ENCODE peak calls at places on chromosomes 12 and 14, in six cellular contexts. One of them, this sample, is unnamed.

GRCh38 chr12:60415361-60415760 is 819.5 kb downstream of the SLC16A7 start:
- DNase-seq in brain microvascular endothelial cell: peak
- DNase-seq in effector memory CD4-positive, alpha-beta T cell: no peak
- DNase-seq in GM06990: no peak
- DNase-seq in left kidney: no peak
- DNase-seq in amniotic stem cell: no peak
- DNase-seq in this sample: no peak

GRCh38 chr12:3753549-3754284 is 808 bp upstream of the CRACR2A start:
- DNase-seq in brain microvascular endothelial cell: no peak
- DNase-seq in amniotic stem cell: no peak
- DNase-seq in effector memory CD4-positive, alpha-beta T cell: no peak
- DNase-seq in left kidney: peak
- DNase-seq in GM06990: no peak
- DNase-seq in this sample: no peak

GRCh38 chr12:39606712-39607423 is 12.7 kb downstream of the ABCD2 start:
- DNase-seq in effector memory CD4-positive, alpha-beta T cell: no peak
- DNase-seq in brain microvascular endothelial cell: no peak
- DNase-seq in left kidney: no peak
- DNase-seq in GM06990: no peak
- DNase-seq in amniotic stem cell: no peak
- DNase-seq in this sample: peak

GRCh38 chr14:68977137-68977740 is 1.9 kb downstream of the ACTN1 start:
- DNase-seq in amniotic stem cell: peak
- DNase-seq in brain microvascular endothelial cell: no peak
- DNase-seq in effector memory CD4-positive, alpha-beta T cell: no peak
- DNase-seq in left kidney: peak
- DNase-seq in GM06990: no peak
- DNase-seq in this sample: peak

GRCh38 chr14:92473261-92473946 is 40.2 kb upstream of the RIN3 start:
- DNase-seq in left kidney: no peak
- DNase-seq in effector memory CD4-positive, alpha-beta T cell: no peak
- DNase-seq in GM06990: no peak
- DNase-seq in brain microvascular endothelial cell: peak
- DNase-seq in amniotic stem cell: no peak
- DNase-seq in this sample: peak

GRCh38 chr12:79407671-79408622 is 282.8 kb downstream of the PAWR start:
- DNase-seq in amniotic stem cell: peak
- DNase-seq in effector memory CD4-positive, alpha-beta T cell: no peak
- DNase-seq in brain microvascular endothelial cell: peak
- DNase-seq in GM06990: peak
- DNase-seq in left kidney: peak
- DNase-seq in this sample: no peak

GRCh38 chr12:96194901-96195844 is 998 bp downstream of the ELK3 start:
- DNase-seq in brain microvascular endothelial cell: peak
- DNase-seq in GM06990: peak
- DNase-seq in left kidney: peak
- DNase-seq in amniotic stem cell: peak
- DNase-seq in effector memory CD4-positive, alpha-beta T cell: peak
- DNase-seq in this sample: peak

GRCh38 chr12:4959381-4959780 is 49.7 kb downstream of the KCNA1 start:
- DNase-seq in amniotic stem cell: no peak
- DNase-seq in effector memory CD4-positive, alpha-beta T cell: no peak
- DNase-seq in brain microvascular endothelial cell: no peak
- DNase-seq in left kidney: no peak
- DNase-seq in GM06990: no peak
- DNase-seq in this sample: no peak

GRCh38 chr14:57290753-57291152 is 22.0 kb downstream of the AP5M1 start:
- DNase-seq in GM06990: no peak
- DNase-seq in effector memory CD4-positive, alpha-beta T cell: no peak
- DNase-seq in left kidney: peak
- DNase-seq in amniotic stem cell: no peak
- DNase-seq in brain microvascular endothelial cell: no peak
- DNase-seq in this sample: no peak

GRCh38 chr14:29805415-29806123 is 122.1 kb downstream of the PRKD1 start:
- DNase-seq in GM06990: no peak
- DNase-seq in brain microvascular endothelial cell: peak
- DNase-seq in amniotic stem cell: peak
- DNase-seq in left kidney: no peak
- DNase-seq in effector memory CD4-positive, alpha-beta T cell: no peak
- DNase-seq in this sample: peak

GRCh38 chr12:12901158-12901791 is 9.9 kb downstream of the GPRC5A start:
- DNase-seq in effector memory CD4-positive, alpha-beta T cell: no peak
- DNase-seq in amniotic stem cell: peak
- DNase-seq in brain microvascular endothelial cell: peak
- DNase-seq in GM06990: no peak
- DNase-seq in left kidney: no peak
- DNase-seq in this sample: peak

GRCh38 chr12:122024132-122024785 is 2.6 kb downstream of the BCL7A start:
- DNase-seq in GM06990: no peak
- DNase-seq in amniotic stem cell: no peak
- DNase-seq in left kidney: peak
- DNase-seq in effector memory CD4-positive, alpha-beta T cell: no peak
- DNase-seq in brain microvascular endothelial cell: no peak
- DNase-seq in this sample: no peak

GRCh38 chr12:127280393-127281275 is 986.3 kb upstream of the TMEM132C start:
- DNase-seq in GM06990: peak
- DNase-seq in effector memory CD4-positive, alpha-beta T cell: peak
- DNase-seq in brain microvascular endothelial cell: no peak
- DNase-seq in left kidney: peak
- DNase-seq in amniotic stem cell: no peak
- DNase-seq in this sample: no peak

GRCh38 chr14:57362356-57362755 is 28.0 kb upstream of the NAA30 start:
- DNase-seq in amniotic stem cell: no peak
- DNase-seq in brain microvascular endothelial cell: no peak
- DNase-seq in effector memory CD4-positive, alpha-beta T cell: no peak
- DNase-seq in left kidney: peak
- DNase-seq in GM06990: no peak
- DNase-seq in this sample: no peak

GRCh38 chr12:65824314-65824563 is at the start of gene HMGA2:
- DNase-seq in left kidney: peak
- DNase-seq in brain microvascular endothelial cell: no peak
- DNase-seq in amniotic stem cell: peak
- DNase-seq in GM06990: no peak
- DNase-seq in effector memory CD4-positive, alpha-beta T cell: no peak
- DNase-seq in this sample: no peak